ENCODE peak calls at places on chromosomes 6 and 20, in seven cellular contexts. P is SK-N-SH, Z is HepG2, J is HCT116, K is K562, V is H1, I is GM12878. N is an unnamed sample.

GRCh38 chr6:140043762-140044378 is 669.4 kb upstream of the CITED2 start:
- DNase-seq in P (no peak), Z (no peak), J (peak; percentile 43), K (no peak), V (no peak), I (no peak), N (no peak)

GRCh38 chr6:29791786-29792122 is 35.9 kb upstream of the HLA-G start:
- DNase-seq in P (peak; percentile 14), Z (no peak), J (no peak), K (no peak), V (no peak), I (no peak), N (no peak)

GRCh38 chr6:127976111-127976510 is 75.3 kb upstream of the THEMIS start:
- DNase-seq in P (no peak), Z (no peak), J (no peak), K (no peak), V (no peak), I (no peak), N (no peak)

GRCh38 chr6:27809939-27810767 is 102.0 kb downstream of the OR2B2 start:
- DNase-seq in P (peak; percentile 74), Z (peak; percentile 98), J (peak; percentile 97), K (peak; percentile 96), V (peak; percentile 78), I (peak; percentile 98), N (peak; percentile 89)

GRCh38 chr6:2817778-2818443 is 23.8 kb downstream of the SERPINB1 start:
- DNase-seq in P (no peak), Z (no peak), J (no peak), K (no peak), V (no peak), I (no peak), N (no peak)

GRCh38 chr20:23231561-23232218 is 118.9 kb upstream of the NXT1 start:
- DNase-seq in P (no peak), Z (peak; percentile 45), J (no peak), K (no peak), V (peak; percentile 30), I (no peak), N (no peak)

GRCh38 chr6:159422041-159422984 is 253.1 kb downstream of the FNDC1 start:
- DNase-seq in P (no peak), Z (no peak), J (no peak), K (no peak), V (no peak), I (no peak), N (no peak)

GRCh38 chr20:23340524-23340923 is 10.1 kb upstream of the NXT1 start:
- DNase-seq in P (peak; percentile 67), Z (peak; percentile 77), J (peak; percentile 54), K (peak; percentile 77), V (peak; percentile 70), I (no peak), N (peak; percentile 69)

GRCh38 chr20:8127553-8128255 is 4.4 kb upstream of the PLCB1 start:
- DNase-seq in P (no peak), Z (no peak), J (no peak), K (no peak), V (no peak), I (peak; percentile 73), N (no peak)

GRCh38 chr6:36649721-36650484 is 28.6 kb upstream of the CDKN1A start:
- DNase-seq in P (no peak), Z (no peak), J (no peak), K (no peak), V (no peak), I (no peak), N (no peak)

GRCh38 chr6:44715188-44715587 is 327.7 kb downstream of the CDC5L start:
- DNase-seq in P (peak; percentile 82), Z (no peak), J (no peak), K (no peak), V (no peak), I (no peak), N (no peak)

GRCh38 chr6:131134950-131135243 is 370 bp upstream of the AKAP7 start:
- DNase-seq in P (no peak), Z (no peak), J (no peak), K (no peak), V (no peak), I (no peak), N (no peak)

GRCh38 chr6:143700684-143701342 is 23.0 kb downstream of the PHACTR2 start:
- DNase-seq in P (peak; percentile 32), Z (no peak), J (no peak), K (no peak), V (no peak), I (no peak), N (no peak)

GRCh38 chr6:96940322-96940721 is 15.8 kb downstream of the KLHL32 start:
- DNase-seq in P (no peak), Z (no peak), J (no peak), K (no peak), V (no peak), I (no peak), N (no peak)

GRCh38 chr20:55684578-55684977 is 320.7 kb downstream of the CBLN4 start:
- DNase-seq in P (no peak), Z (no peak), J (no peak), K (no peak), V (no peak), I (no peak), N (no peak)

GRCh38 chr6:40346241-40346640 is 240.9 kb downstream of the LRFN2 start:
- DNase-seq in P (no peak), Z (no peak), J (no peak), K (no peak), V (peak; percentile 24), I (no peak), N (no peak)

GRCh38 chr6:24743265-24743943 is 24.4 kb upstream of the C6orf62 start:
- DNase-seq in P (no peak), Z (no peak), J (peak; percentile 76), K (peak; percentile 56), V (no peak), I (peak; percentile 81), N (no peak)

GRCh38 chr6:155130161-155130853 is 133.5 kb upstream of the CLDN20 start:
- DNase-seq in P (no peak), Z (no peak), J (no peak), K (no peak), V (no peak), I (no peak), N (no peak)

DNA sequence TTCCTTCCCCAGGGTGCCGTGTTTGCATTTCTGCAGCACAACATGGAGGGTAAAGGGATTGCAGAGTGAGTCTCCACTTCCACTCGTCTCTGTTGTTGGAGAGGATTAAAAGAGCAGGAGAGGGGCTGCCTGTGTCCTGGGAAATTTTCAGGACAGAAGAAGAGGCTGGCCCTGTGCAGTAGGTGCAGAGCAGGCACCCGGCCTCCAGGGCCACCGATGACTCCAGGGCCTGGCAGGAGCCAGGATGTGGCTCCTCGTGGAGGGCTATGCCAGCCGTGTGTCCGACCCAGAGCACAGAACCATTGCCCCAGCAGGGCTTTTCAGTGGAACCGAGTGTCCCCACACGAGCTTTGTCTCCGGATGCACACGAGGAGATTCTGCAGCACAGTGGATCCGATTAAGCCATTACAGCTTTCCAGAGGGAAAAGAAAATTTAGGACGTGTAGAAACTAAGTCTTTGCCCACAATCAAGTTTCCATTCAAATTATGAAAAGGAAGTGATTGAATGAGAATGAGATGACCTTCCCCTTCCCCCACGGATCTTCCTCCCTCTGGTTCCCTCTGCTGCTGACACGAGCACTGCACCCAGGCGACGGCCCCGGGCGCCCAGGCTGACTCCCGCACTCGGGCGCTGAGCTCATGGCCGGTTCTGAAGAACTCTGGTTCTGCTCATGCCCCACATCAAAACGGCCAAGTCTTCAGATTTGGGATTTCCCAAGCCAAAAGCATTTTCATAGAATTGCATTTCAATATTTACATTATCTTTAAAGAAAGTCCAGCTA is 43.1 kb upstream of the UNC93A start:
- DNase-seq in P (no peak), Z (no peak), J (no peak), K (no peak), V (no peak), I (no peak), N (no peak)
- TF ChIP-seq JUND in P (no peak), Z (no peak), J (no peak), K (no peak), V (no peak), I (no peak), N (no peak)

GRCh38 chr6:6916598-6916997 is 191.2 kb upstream of the RREB1 start:
- DNase-seq in P (no peak), Z (no peak), J (no peak), K (no peak), V (no peak), I (no peak), N (no peak)

GRCh38 chr6:6915219-6915618 is 192.5 kb upstream of the RREB1 start:
- DNase-seq in P (no peak), Z (no peak), J (no peak), K (peak; percentile 37), V (no peak), I (no peak), N (peak; percentile 26)

GRCh38 chr6:6913346-6913745 is 194.4 kb upstream of the RREB1 start:
- DNase-seq in P (no peak), Z (no peak), J (no peak), K (no peak), V (no peak), I (no peak), N (no peak)

GRCh38 chr6:6918216-6918983 is 189.4 kb upstream of the RREB1 start:
- DNase-seq in P (no peak), Z (no peak), J (peak; percentile 13), K (peak; percentile 41), V (no peak), I (peak; percentile 91), N (no peak)

GRCh38 chr6:6915813-6916547 is 191.8 kb upstream of the RREB1 start:
- DNase-seq in P (no peak), Z (no peak), J (no peak), K (no peak), V (no peak), I (no peak), N (no peak)
- TF ChIP-seq JUND in P (no peak), Z (no peak), J (no peak), K (no peak), V (no peak), I (no peak), N (no peak)

DNA sequence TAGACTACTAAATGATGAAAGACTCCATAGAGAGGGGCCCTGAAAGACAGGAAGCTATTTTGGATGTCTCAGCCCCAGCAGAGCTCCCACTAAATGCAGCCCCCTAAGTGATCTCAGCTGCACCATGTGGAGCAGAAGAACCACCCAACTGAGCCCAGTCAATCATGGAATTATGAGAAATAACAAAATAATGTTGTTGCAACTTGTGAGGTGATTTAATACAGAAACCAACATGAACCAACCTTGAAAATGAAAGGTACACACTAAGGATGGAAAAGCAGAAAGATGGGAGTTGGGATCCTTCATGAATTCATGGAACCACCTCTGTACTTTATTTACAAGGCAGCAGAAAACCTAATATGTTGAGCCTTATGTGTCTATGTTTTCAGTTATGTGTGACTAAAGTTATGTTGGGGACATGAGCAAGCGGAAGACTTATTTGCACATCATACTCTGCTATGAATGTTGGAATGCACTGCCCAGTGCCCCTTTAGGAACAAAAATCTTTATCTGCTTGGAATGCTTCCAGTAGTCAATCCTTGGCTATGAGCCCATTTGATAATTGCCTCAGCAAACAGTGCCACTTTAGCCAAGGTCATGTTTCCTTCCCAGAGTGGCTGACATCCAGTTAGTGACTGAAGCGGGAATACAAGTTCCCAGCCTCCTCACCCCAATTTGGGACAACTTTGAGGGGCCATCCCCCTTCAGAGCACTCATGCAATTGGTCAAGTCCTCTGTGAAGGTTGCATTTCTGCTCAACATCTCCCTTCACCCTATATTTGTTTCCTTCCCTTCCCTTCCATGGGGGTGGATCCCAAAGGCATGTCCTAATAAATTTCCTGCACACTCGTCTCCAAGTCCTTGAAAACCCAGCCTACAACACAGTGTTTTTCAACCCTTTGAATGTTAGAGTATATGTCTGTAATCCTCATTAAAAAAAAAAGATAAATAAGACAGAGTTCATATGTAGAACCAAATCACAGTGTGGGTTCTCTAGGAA is 18.4 kb downstream of the TP53RK start:
- DNase-seq in P (no peak), Z (peak; percentile 99), J (no peak), K (no peak), V (no peak), I (no peak), N (no peak)
- TF ChIP-seq JUND in P (no peak), Z (peak; percentile 57), J (no peak), K (no peak), V (no peak), I (no peak), N (no peak)

GRCh38 chr6:164273491-164273890 is 859.0 kb downstream of the QKI start:
- DNase-seq in P (no peak), Z (no peak), J (no peak), K (no peak), V (no peak), I (no peak), N (no peak)
- TF ChIP-seq JUND in P (no peak), Z (no peak), J (no peak), K (no peak), V (no peak), I (no peak), N (no peak)